ENCODE peak calls at places on chromosomes 12 and 14, in seven cellular contexts. One of them, this sample, is unnamed. For H3K4me1, the result is how much of the 10 kb centered on the place peaks cover.

GRCh38 chr14:53515264-53515663 is 362.1 kb upstream of the DDHD1 start:
- DNase-seq in RWPE2: no peak
- DNase-seq in GM23338: no peak
- DNase-seq in testis: no peak
- DNase-seq in adrenal gland: no peak
- DNase-seq in aorta: no peak
- DNase-seq in A549: no peak
- DNase-seq in this sample: no peak

GRCh38 chr12:5435161-5435560 is 3.3 kb downstream of the NTF3 start:
- DNase-seq in RWPE2: no peak
- DNase-seq in GM23338: no peak
- DNase-seq in testis: no peak
- DNase-seq in adrenal gland: no peak
- DNase-seq in aorta: no peak
- DNase-seq in A549: no peak
- DNase-seq in this sample: no peak

GRCh38 chr12:2666411-2666810 is 128.4 kb upstream of the FKBP4 start:
- DNase-seq in RWPE2: no peak
- DNase-seq in GM23338: no peak
- DNase-seq in testis: no peak
- DNase-seq in adrenal gland: no peak
- DNase-seq in aorta: peak
- DNase-seq in A549: no peak
- DNase-seq in this sample: no peak

GRCh38 chr12:65892905-65893304 is 68.6 kb downstream of the HMGA2 start:
- DNase-seq in RWPE2: no peak
- DNase-seq in GM23338: no peak
- DNase-seq in testis: no peak
- DNase-seq in adrenal gland: no peak
- DNase-seq in aorta: no peak
- DNase-seq in A549: no peak
- DNase-seq in this sample: no peak

GRCh38 chr12:31408778-31409177 is 82.8 kb upstream of the SINHCAF start:
- DNase-seq in RWPE2: no peak
- DNase-seq in GM23338: no peak
- DNase-seq in testis: no peak
- DNase-seq in adrenal gland: no peak
- DNase-seq in aorta: no peak
- DNase-seq in A549: no peak
- DNase-seq in this sample: peak

GRCh38 chr12:30746190-30746589 is 8.6 kb downstream of the CAPRIN2 start:
- DNase-seq in RWPE2: no peak
- DNase-seq in GM23338: no peak
- DNase-seq in testis: no peak
- DNase-seq in adrenal gland: no peak
- DNase-seq in aorta: no peak
- DNase-seq in A549: no peak
- DNase-seq in this sample: no peak

GRCh38 chr12:84718901-84719300 is 193.7 kb downstream of the SLC6A15 start:
- DNase-seq in RWPE2: no peak
- DNase-seq in GM23338: no peak
- DNase-seq in testis: no peak
- DNase-seq in adrenal gland: no peak
- DNase-seq in aorta: no peak
- DNase-seq in A549: no peak
- DNase-seq in this sample: no peak

GRCh38 chr14:76918751-76919421 is 92.7 kb downstream of the LRRC74A start:
- DNase-seq in RWPE2: peak
- DNase-seq in GM23338: peak
- DNase-seq in testis: peak
- DNase-seq in adrenal gland: peak
- DNase-seq in aorta: peak
- DNase-seq in A549: peak
- DNase-seq in this sample: peak

GRCh38 chr12:56715798-56716197 is 9.3 kb downstream of the NACA start:
- DNase-seq in RWPE2: no peak
- DNase-seq in GM23338: no peak
- DNase-seq in testis: no peak
- DNase-seq in adrenal gland: no peak
- DNase-seq in aorta: peak
- DNase-seq in A549: no peak
- DNase-seq in this sample: no peak

GRCh38 chr12:113077859-113078256 is 21.3 kb downstream of the DTX1 start:
- DNase-seq in RWPE2: no peak
- DNase-seq in GM23338: peak
- DNase-seq in testis: no peak
- DNase-seq in adrenal gland: no peak
- DNase-seq in aorta: no peak
- DNase-seq in A549: no peak
- DNase-seq in this sample: peak

GRCh38 chr12:47004634-47005033 is 74.8 kb upstream of the PCED1B start:
- DNase-seq in RWPE2: no peak
- DNase-seq in GM23338: no peak
- DNase-seq in testis: no peak
- DNase-seq in adrenal gland: no peak
- DNase-seq in aorta: no peak
- DNase-seq in A549: no peak
- DNase-seq in this sample: no peak

GRCh38 chr14:33386140-33386539 is 447.5 kb downstream of the NPAS3 start:
- DNase-seq in RWPE2: no peak
- DNase-seq in GM23338: no peak
- DNase-seq in testis: no peak
- DNase-seq in adrenal gland: no peak
- DNase-seq in aorta: no peak
- DNase-seq in A549: no peak
- DNase-seq in this sample: no peak

GRCh38 chr12:100794441-100795192 is at the start of gene ANO4:
- DNase-seq in RWPE2: no peak
- DNase-seq in GM23338: peak
- DNase-seq in testis: no peak
- DNase-seq in adrenal gland: no peak
- DNase-seq in aorta: no peak
- DNase-seq in A549: no peak
- DNase-seq in this sample: peak

GRCh38 chr12:65740873-65741600 is 83.2 kb upstream of the HMGA2 start:
- DNase-seq in RWPE2: peak
- DNase-seq in GM23338: peak
- DNase-seq in testis: peak
- DNase-seq in adrenal gland: peak
- DNase-seq in aorta: peak
- DNase-seq in A549: peak
- DNase-seq in this sample: peak

GRCh38 chr12:770474-770873 is 18.1 kb downstream of the WNK1 start:
- DNase-seq in RWPE2: no peak
- DNase-seq in GM23338: no peak
- DNase-seq in testis: no peak
- DNase-seq in adrenal gland: no peak
- DNase-seq in aorta: no peak
- DNase-seq in A549: no peak
- DNase-seq in this sample: no peak

GRCh38 chr12:778615-779014 is 26.2 kb downstream of the WNK1 start:
- DNase-seq in RWPE2: no peak
- DNase-seq in GM23338: no peak
- DNase-seq in testis: no peak
- DNase-seq in adrenal gland: no peak
- DNase-seq in aorta: no peak
- DNase-seq in A549: no peak
- DNase-seq in this sample: no peak

GRCh38 chr12:772056-772697 is 19.8 kb downstream of the WNK1 start:
- DNase-seq in RWPE2: no peak
- DNase-seq in GM23338: no peak
- DNase-seq in testis: no peak
- DNase-seq in adrenal gland: no peak
- DNase-seq in aorta: no peak
- DNase-seq in A549: no peak
- DNase-seq in this sample: no peak

GRCh38 chr12:777550-778047 is 25.2 kb downstream of the WNK1 start:
- DNase-seq in RWPE2: no peak
- DNase-seq in GM23338: no peak
- DNase-seq in testis: no peak
- DNase-seq in adrenal gland: no peak
- DNase-seq in aorta: no peak
- DNase-seq in A549: no peak
- DNase-seq in this sample: no peak

GRCh38 chr12:774051-774614 is 21.8 kb downstream of the WNK1 start:
- DNase-seq in RWPE2: no peak
- DNase-seq in GM23338: no peak
- DNase-seq in testis: no peak
- DNase-seq in adrenal gland: no peak
- DNase-seq in aorta: no peak
- DNase-seq in A549: no peak
- DNase-seq in this sample: peak
- H3K4me1 ChIP-seq in RWPE2: under half
- H3K4me1 ChIP-seq in GM23338: under half
- H3K4me1 ChIP-seq in testis: under half
- H3K4me1 ChIP-seq in adrenal gland: under half
- H3K4me1 ChIP-seq in aorta: under half
- H3K4me1 ChIP-seq in A549: half or more
- H3K4me1 ChIP-seq in this sample: under half

DNA sequence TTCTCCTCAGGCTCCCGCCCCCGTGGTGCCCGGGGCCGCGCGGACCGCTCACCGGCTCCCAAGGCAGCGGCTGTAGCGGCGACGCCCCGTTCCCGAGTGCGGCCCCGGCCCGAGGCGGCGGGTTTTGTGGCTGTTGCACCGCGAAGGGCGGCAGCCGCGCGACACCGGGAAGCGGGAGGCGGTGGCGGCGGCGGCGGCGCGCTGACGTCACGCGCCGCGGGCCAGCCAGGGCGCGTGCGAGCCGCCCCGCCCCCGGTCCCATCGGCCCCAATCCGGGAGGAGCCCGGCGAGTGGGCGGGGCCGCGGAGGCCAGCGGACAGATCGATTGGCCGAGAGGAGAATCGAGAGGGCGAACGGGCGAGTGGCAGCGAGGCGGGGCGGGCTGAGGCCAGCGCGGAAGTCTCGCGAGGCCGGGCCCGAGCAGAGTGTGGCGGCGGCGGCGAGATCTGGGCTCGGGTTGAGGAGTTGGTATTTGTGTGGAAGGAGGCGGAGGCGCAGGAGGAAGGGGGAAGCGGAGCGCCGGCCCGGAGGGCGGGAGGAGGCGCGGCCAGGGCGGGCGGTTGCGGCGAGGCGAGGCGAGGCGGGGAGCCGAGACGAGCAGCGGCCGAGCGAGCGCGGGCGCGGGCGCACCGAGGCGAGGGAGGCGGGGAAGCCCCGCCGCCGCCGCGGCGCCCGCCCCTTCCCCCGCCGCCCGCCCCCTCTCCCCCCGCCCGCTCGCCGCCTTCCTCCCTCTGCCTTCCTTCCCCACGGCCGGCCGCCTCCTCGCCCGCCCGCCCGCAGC is at the start of gene YY1:
- DNase-seq in RWPE2: peak
- DNase-seq in GM23338: peak
- DNase-seq in testis: peak
- DNase-seq in adrenal gland: peak
- DNase-seq in aorta: peak
- DNase-seq in A549: peak
- DNase-seq in this sample: peak
- H3K4me1 ChIP-seq in RWPE2: under half
- H3K4me1 ChIP-seq in GM23338: under half
- H3K4me1 ChIP-seq in testis: under half
- H3K4me1 ChIP-seq in adrenal gland: under half
- H3K4me1 ChIP-seq in aorta: under half
- H3K4me1 ChIP-seq in A549: under half
- H3K4me1 ChIP-seq in this sample: under half

GRCh38 chr12:110742718-110743570 is at the start of gene PPP1CC:
- DNase-seq in RWPE2: peak
- DNase-seq in GM23338: peak
- DNase-seq in testis: peak
- DNase-seq in adrenal gland: peak
- DNase-seq in aorta: peak
- DNase-seq in A549: peak
- DNase-seq in this sample: peak
- H3K4me1 ChIP-seq in RWPE2: under half
- H3K4me1 ChIP-seq in GM23338: under half
- H3K4me1 ChIP-seq in testis: under half
- H3K4me1 ChIP-seq in adrenal gland: under half
- H3K4me1 ChIP-seq in aorta: under half
- H3K4me1 ChIP-seq in A549: half or more
- H3K4me1 ChIP-seq in this sample: under half

GRCh38 chr14:22388669-22389625 is 200.1 kb downstream of the DAD1 start:
- DNase-seq in RWPE2: no peak
- DNase-seq in GM23338: no peak
- DNase-seq in testis: no peak
- DNase-seq in adrenal gland: no peak
- DNase-seq in aorta: no peak
- DNase-seq in A549: no peak
- DNase-seq in this sample: no peak
- H3K4me1 ChIP-seq in RWPE2: under half
- H3K4me1 ChIP-seq in GM23338: under half
- H3K4me1 ChIP-seq in testis: under half
- H3K4me1 ChIP-seq in adrenal gland: under half
- H3K4me1 ChIP-seq in aorta: under half
- H3K4me1 ChIP-seq in A549: under half
- H3K4me1 ChIP-seq in this sample: under half

GRCh38 chr12:11833174-11833895 is 183.9 kb downstream of the ETV6 start:
- DNase-seq in RWPE2: no peak
- DNase-seq in GM23338: no peak
- DNase-seq in testis: peak
- DNase-seq in adrenal gland: no peak
- DNase-seq in aorta: no peak
- DNase-seq in A549: no peak
- DNase-seq in this sample: no peak

GRCh38 chr12:11834104-11834812 is 184.8 kb downstream of the ETV6 start:
- DNase-seq in RWPE2: no peak
- DNase-seq in GM23338: no peak
- DNase-seq in testis: no peak
- DNase-seq in adrenal gland: no peak
- DNase-seq in aorta: no peak
- DNase-seq in A549: no peak
- DNase-seq in this sample: no peak

GRCh38 chr12:11836282-11836963 is 186.9 kb downstream of the ETV6 start:
- DNase-seq in RWPE2: no peak
- DNase-seq in GM23338: no peak
- DNase-seq in testis: peak
- DNase-seq in adrenal gland: peak
- DNase-seq in aorta: no peak
- DNase-seq in A549: no peak
- DNase-seq in this sample: no peak

GRCh38 chr12:11836964-11837286 is 187.5 kb downstream of the ETV6 start:
- DNase-seq in RWPE2: no peak
- DNase-seq in GM23338: no peak
- DNase-seq in testis: no peak
- DNase-seq in adrenal gland: no peak
- DNase-seq in aorta: no peak
- DNase-seq in A549: no peak
- DNase-seq in this sample: no peak

GRCh38 chr12:11834925-11835324 is 185.5 kb downstream of the ETV6 start:
- DNase-seq in RWPE2: no peak
- DNase-seq in GM23338: no peak
- DNase-seq in testis: no peak
- DNase-seq in adrenal gland: no peak
- DNase-seq in aorta: no peak
- DNase-seq in A549: no peak
- DNase-seq in this sample: no peak
- H3K4me1 ChIP-seq in RWPE2: under half
- H3K4me1 ChIP-seq in GM23338: under half
- H3K4me1 ChIP-seq in testis: half or more
- H3K4me1 ChIP-seq in adrenal gland: under half
- H3K4me1 ChIP-seq in aorta: under half
- H3K4me1 ChIP-seq in A549: under half
- H3K4me1 ChIP-seq in this sample: under half

GRCh38 chr14:35297677-35298076 is 5.5 kb downstream of the PSMA6 start:
- DNase-seq in RWPE2: no peak
- DNase-seq in GM23338: no peak
- DNase-seq in testis: no peak
- DNase-seq in adrenal gland: no peak
- DNase-seq in aorta: no peak
- DNase-seq in A549: no peak
- DNase-seq in this sample: no peak
- H3K4me1 ChIP-seq in RWPE2: under half
- H3K4me1 ChIP-seq in GM23338: under half
- H3K4me1 ChIP-seq in testis: under half
- H3K4me1 ChIP-seq in adrenal gland: under half
- H3K4me1 ChIP-seq in aorta: under half
- H3K4me1 ChIP-seq in A549: under half
- H3K4me1 ChIP-seq in this sample: under half